ENCODE peak calls at places on chromosomes 3 and 15, in four cellular contexts. One of them, this sample, is unnamed.
A peak's percentile ranks its signal among the peaks of the same experiment; 100 is the strongest.

GRCh38 chr3:25783661-25784512 is 644 bp upstream of the NGLY1 start:
- DNase-seq in A549: peak; percentile 56
- DNase-seq in GM12878: no peak
- DNase-seq in HepG2: peak; percentile 30
- DNase-seq in this sample: peak; percentile 25

GRCh38 chr3:184648726-184649125 is 63.1 kb downstream of the MAGEF1 start:
- DNase-seq in A549: no peak
- DNase-seq in GM12878: no peak
- DNase-seq in HepG2: no peak
- DNase-seq in this sample: no peak

GRCh38 chr3:123767564-123768292 is 116.4 kb downstream of the MYLK start:
- DNase-seq in A549: no peak
- DNase-seq in GM12878: no peak
- DNase-seq in HepG2: no peak
- DNase-seq in this sample: no peak

GRCh38 chr15:67115567-67115966 is 50.2 kb downstream of the SMAD3 start:
- DNase-seq in A549: no peak
- DNase-seq in GM12878: no peak
- DNase-seq in HepG2: no peak
- DNase-seq in this sample: no peak

GRCh38 chr15:39213385-39213840 is 367.5 kb upstream of the THBS1 start:
- DNase-seq in A549: peak; percentile 26
- DNase-seq in GM12878: no peak
- DNase-seq in HepG2: peak; percentile 94
- DNase-seq in this sample: peak; percentile 56

GRCh38 chr15:65059369-65059750 is 8.4 kb downstream of the RASL12 start:
- DNase-seq in A549: no peak
- DNase-seq in GM12878: no peak
- DNase-seq in HepG2: no peak
- DNase-seq in this sample: no peak

GRCh38 chr3:152193673-152194267 is 75.0 kb upstream of the MBNL1 start:
- DNase-seq in A549: no peak
- DNase-seq in GM12878: no peak
- DNase-seq in HepG2: no peak
- DNase-seq in this sample: peak; percentile 54

GRCh38 chr15:93302080-93302765 is 213.2 kb upstream of the RGMA start:
- DNase-seq in A549: no peak
- DNase-seq in GM12878: no peak
- DNase-seq in HepG2: no peak
- DNase-seq in this sample: no peak

GRCh38 chr15:96115642-96116041 is 214.9 kb upstream of the NR2F2 start:
- DNase-seq in A549: no peak
- DNase-seq in GM12878: no peak
- DNase-seq in HepG2: no peak
- DNase-seq in this sample: no peak

GRCh38 chr15:25339431-25339830 is 99.4 kb downstream of the UBE3A start:
- DNase-seq in A549: no peak
- DNase-seq in GM12878: no peak
- DNase-seq in HepG2: no peak
- DNase-seq in this sample: no peak

GRCh38 chr3:190073264-190073663 is 47.4 kb downstream of the P3H2 start:
- DNase-seq in A549: no peak
- DNase-seq in GM12878: no peak
- DNase-seq in HepG2: no peak
- DNase-seq in this sample: no peak

GRCh38 chr15:76191539-76192244 is 119.6 kb downstream of the ETFA start:
- DNase-seq in A549: no peak
- DNase-seq in GM12878: no peak
- DNase-seq in HepG2: no peak
- DNase-seq in this sample: no peak

GRCh38 chr15:25864966-25865365 is 1.8 kb upstream of the ATP10A start:
- DNase-seq in A549: no peak
- DNase-seq in GM12878: no peak
- DNase-seq in HepG2: no peak
- DNase-seq in this sample: no peak

GRCh38 chr15:67969892-67970291 is 84.2 kb upstream of the PIAS1 start:
- DNase-seq in A549: no peak
- DNase-seq in GM12878: no peak
- DNase-seq in HepG2: no peak
- DNase-seq in this sample: no peak

DNA sequence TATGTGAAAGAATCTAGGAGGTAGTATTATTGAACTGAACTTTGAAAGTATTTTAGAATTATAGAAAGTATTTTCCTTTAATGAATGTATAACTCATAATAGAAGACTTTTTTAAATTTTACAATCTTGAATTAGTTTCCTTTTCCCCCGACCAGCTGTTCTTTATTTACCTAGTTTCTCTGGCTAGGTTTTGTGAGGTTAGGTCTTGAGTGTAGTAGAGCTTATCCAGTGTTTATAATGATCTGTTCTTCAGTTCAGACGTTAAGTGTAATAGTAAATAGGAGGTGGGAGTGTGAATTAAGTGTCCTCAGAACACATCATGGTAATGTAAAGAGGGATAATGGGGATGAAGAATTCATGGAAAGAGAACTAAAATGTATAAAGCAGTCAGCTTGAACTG is 93.8 kb downstream of the MYRIP start:
- DNase-seq in A549: no peak
- DNase-seq in GM12878: no peak
- DNase-seq in HepG2: no peak
- DNase-seq in this sample: no peak
- TF ChIP-seq CHD4 in A549: no peak
- TF ChIP-seq CHD4 in GM12878: no peak
- TF ChIP-seq CHD4 in HepG2: no peak
- TF ChIP-seq CHD4 in this sample: no peak

GRCh38 chr15:45307230-45307924 is 55.3 kb downstream of the SLC28A2 start:
- DNase-seq in A549: peak; percentile 23
- DNase-seq in GM12878: peak; percentile 31
- DNase-seq in HepG2: peak; percentile 53
- DNase-seq in this sample: no peak
- TF ChIP-seq MAX in A549: no peak
- TF ChIP-seq MAX in GM12878: no peak
- TF ChIP-seq MAX in HepG2: no peak
- TF ChIP-seq MAX in this sample: no peak

GRCh38 chr15:58086479-58086878 is 21.0 kb upstream of the ALDH1A2 start:
- DNase-seq in A549: no peak
- DNase-seq in GM12878: no peak
- DNase-seq in HepG2: no peak
- DNase-seq in this sample: no peak
- TF ChIP-seq CHD4 in A549: no peak
- TF ChIP-seq CHD4 in GM12878: no peak
- TF ChIP-seq CHD4 in HepG2: no peak
- TF ChIP-seq CHD4 in this sample: no peak

GRCh38 chr3:6047016-6047415 is 813.9 kb upstream of the GRM7 start:
- DNase-seq in A549: no peak
- DNase-seq in GM12878: no peak
- DNase-seq in HepG2: no peak
- DNase-seq in this sample: no peak
- TF ChIP-seq MAX in A549: no peak
- TF ChIP-seq MAX in GM12878: no peak
- TF ChIP-seq MAX in HepG2: no peak
- TF ChIP-seq MAX in this sample: no peak

DNA sequence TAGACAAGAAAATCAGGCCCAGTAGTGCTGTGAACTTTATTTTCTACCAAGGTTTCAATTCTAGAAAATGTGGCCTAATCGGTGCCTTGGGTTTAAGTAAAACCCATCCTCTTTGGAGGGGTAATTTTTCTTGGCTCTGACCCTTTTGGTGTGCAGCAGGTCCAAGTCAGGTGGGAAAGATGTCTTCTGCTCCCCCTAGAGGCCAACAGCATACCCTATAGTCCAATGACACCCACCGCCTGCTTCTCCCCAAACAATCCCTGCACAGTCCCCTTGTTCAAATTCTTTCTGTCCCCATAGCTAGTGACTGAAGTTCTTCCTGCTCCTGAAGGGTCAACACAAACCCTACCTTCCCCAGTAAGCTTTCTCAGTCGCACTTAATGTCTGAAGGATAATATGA is 261.8 kb upstream of the GOLGA6L4 start:
- DNase-seq in A549: peak; percentile 12
- DNase-seq in GM12878: no peak
- DNase-seq in HepG2: peak; percentile 2
- DNase-seq in this sample: peak; percentile 43
- TF ChIP-seq CHD4 in A549: no peak
- TF ChIP-seq CHD4 in GM12878: no peak
- TF ChIP-seq CHD4 in HepG2: no peak
- TF ChIP-seq CHD4 in this sample: no peak

DNA sequence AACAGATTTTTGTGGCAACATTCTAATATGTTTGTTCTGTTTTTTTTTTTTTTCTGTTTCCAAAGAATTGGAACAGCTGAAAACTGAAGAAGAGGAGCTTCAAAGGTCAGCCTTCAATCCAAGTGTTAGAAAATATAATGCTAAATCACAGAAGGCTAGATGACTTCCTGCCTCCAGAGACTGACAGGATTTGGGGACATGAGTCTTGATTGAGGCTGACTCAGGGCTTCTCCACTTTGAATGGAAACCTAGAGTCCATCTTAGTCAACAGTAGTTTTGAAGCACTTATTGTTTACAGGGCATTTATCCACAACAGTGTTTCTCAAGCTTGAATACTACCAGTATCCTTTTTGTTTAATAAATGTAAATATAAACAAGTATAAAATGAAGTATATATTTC is 44.5 kb upstream of the RAD51 start:
- DNase-seq in A549: no peak
- DNase-seq in GM12878: no peak
- DNase-seq in HepG2: peak; percentile 10
- DNase-seq in this sample: no peak
- TF ChIP-seq MAX in A549: no peak
- TF ChIP-seq MAX in GM12878: no peak
- TF ChIP-seq MAX in HepG2: no peak
- TF ChIP-seq MAX in this sample: no peak

GRCh38 chr15:72782993-72783562 is 480 bp downstream of the ADPGK start:
- DNase-seq in A549: no peak
- DNase-seq in GM12878: peak; percentile 43
- DNase-seq in HepG2: no peak
- DNase-seq in this sample: no peak
- TF ChIP-seq CHD4 in A549: no peak
- TF ChIP-seq CHD4 in GM12878: no peak
- TF ChIP-seq CHD4 in HepG2: no peak
- TF ChIP-seq CHD4 in this sample: no peak

DNA sequence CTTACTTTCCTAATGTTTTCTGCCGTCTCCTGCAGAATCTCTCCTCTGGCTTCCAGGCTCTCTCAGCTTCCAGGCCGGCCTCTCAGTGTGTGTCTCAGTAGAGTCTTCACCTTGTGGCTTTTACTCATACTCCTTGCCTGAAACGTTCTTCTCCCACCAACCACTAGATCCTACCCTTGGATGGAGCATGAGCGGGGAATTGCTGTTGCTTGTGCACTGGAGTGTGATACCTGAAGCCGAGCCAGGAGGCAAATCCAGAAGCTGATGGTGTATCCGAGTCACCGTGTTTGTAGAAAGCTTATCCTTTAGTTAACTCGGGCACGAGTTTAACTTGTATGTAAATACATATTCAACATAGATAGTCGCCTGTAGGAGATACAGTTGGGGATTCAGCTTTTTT is 285.0 kb upstream of the C2CD4B start:
- DNase-seq in A549: no peak
- DNase-seq in GM12878: no peak
- DNase-seq in HepG2: no peak
- DNase-seq in this sample: no peak
- TF ChIP-seq MAX in A549: no peak
- TF ChIP-seq MAX in GM12878: no peak
- TF ChIP-seq MAX in HepG2: no peak
- TF ChIP-seq MAX in this sample: no peak

GRCh38 chr3:10978956-10979355 is 13.6 kb upstream of the SLC6A1 start:
- DNase-seq in A549: no peak
- DNase-seq in GM12878: no peak
- DNase-seq in HepG2: peak; percentile 51
- DNase-seq in this sample: no peak

GRCh38 chr3:10977864-10978510 is 14.6 kb upstream of the SLC6A1 start:
- DNase-seq in A549: no peak
- DNase-seq in GM12878: no peak
- DNase-seq in HepG2: no peak
- DNase-seq in this sample: no peak

GRCh38 chr3:10975695-10976234 is 16.8 kb upstream of the SLC6A1 start:
- DNase-seq in A549: no peak
- DNase-seq in GM12878: no peak
- DNase-seq in HepG2: no peak
- DNase-seq in this sample: peak; percentile 48

GRCh38 chr3:10974746-10975375 is 17.7 kb upstream of the SLC6A1 start:
- DNase-seq in A549: no peak
- DNase-seq in GM12878: no peak
- DNase-seq in HepG2: no peak
- DNase-seq in this sample: no peak

GRCh38 chr3:10976770-10977169 is 15.8 kb upstream of the SLC6A1 start:
- DNase-seq in A549: no peak
- DNase-seq in GM12878: no peak
- DNase-seq in HepG2: no peak
- DNase-seq in this sample: no peak
- TF ChIP-seq CHD4 in A549: no peak
- TF ChIP-seq CHD4 in GM12878: no peak
- TF ChIP-seq CHD4 in HepG2: no peak
- TF ChIP-seq CHD4 in this sample: no peak

GRCh38 chr3:143040264-143040879 is 39.0 kb downstream of the U2SURP start:
- DNase-seq in A549: peak; percentile 52
- DNase-seq in GM12878: no peak
- DNase-seq in HepG2: no peak
- DNase-seq in this sample: no peak
- TF ChIP-seq MAX in A549: no peak
- TF ChIP-seq MAX in GM12878: no peak
- TF ChIP-seq MAX in HepG2: no peak
- TF ChIP-seq MAX in this sample: no peak